ENCODE peak calls at places on chromosomes 12 and 14, in five cellular contexts. G is OCI-LY7, L is MM.1S, V is H1, S is GM23248. Z is an unnamed sample.

GRCh38 chr14:101072945-101073597 is 169.5 kb upstream of the RTL1 start:
- DNase-seq in G (no peak), L (peak), V (peak), S (peak), Z (peak)

GRCh38 chr14:89813485-89814080 is 140.9 kb downstream of the EFCAB11 start:
- DNase-seq in G (no peak), L (no peak), V (no peak), S (peak), Z (no peak)

GRCh38 chr12:113582521-113583218 is 111.0 kb upstream of the LHX5 start:
- DNase-seq in G (no peak), L (no peak), V (no peak), S (no peak), Z (no peak)

GRCh38 chr14:71566276-71566675 is 366.0 kb upstream of the RGS6 start:
- DNase-seq in G (peak), L (peak), V (no peak), S (no peak), Z (no peak)

GRCh38 chr14:103108749-103109207 is 14.3 kb downstream of the EXOC3L4 start:
- DNase-seq in G (peak), L (no peak), V (no peak), S (peak), Z (no peak)

GRCh38 chr12:50224026-50224692 is 57.0 kb upstream of the CERS5 start:
- DNase-seq in G (peak), L (peak), V (no peak), S (peak), Z (no peak)

GRCh38 chr14:23353433-23353780 is 720 bp upstream of the SLC22A17 start:
- DNase-seq in G (no peak), L (no peak), V (no peak), S (no peak), Z (no peak)

GRCh38 chr14:101068958-101069549 is 165.5 kb upstream of the RTL1 start:
- DNase-seq in G (no peak), L (no peak), V (peak), S (no peak), Z (no peak)

GRCh38 chr14:61524211-61524806 is 171.0 kb upstream of the HIF1A start:
- DNase-seq in G (no peak), L (no peak), V (no peak), S (peak), Z (no peak)

GRCh38 chr12:19031032-19031431 is 98.5 kb upstream of the PLEKHA5 start:
- DNase-seq in G (no peak), L (no peak), V (no peak), S (peak), Z (peak)

GRCh38 chr14:89314274-89314673 is 102.8 kb downstream of the FOXN3 start:
- DNase-seq in G (no peak), L (no peak), V (no peak), S (no peak), Z (no peak)

GRCh38 chr14:50972734-50973133 is 28.5 kb upstream of the PYGL start:
- DNase-seq in G (no peak), L (no peak), V (no peak), S (no peak), Z (no peak)

DNA sequence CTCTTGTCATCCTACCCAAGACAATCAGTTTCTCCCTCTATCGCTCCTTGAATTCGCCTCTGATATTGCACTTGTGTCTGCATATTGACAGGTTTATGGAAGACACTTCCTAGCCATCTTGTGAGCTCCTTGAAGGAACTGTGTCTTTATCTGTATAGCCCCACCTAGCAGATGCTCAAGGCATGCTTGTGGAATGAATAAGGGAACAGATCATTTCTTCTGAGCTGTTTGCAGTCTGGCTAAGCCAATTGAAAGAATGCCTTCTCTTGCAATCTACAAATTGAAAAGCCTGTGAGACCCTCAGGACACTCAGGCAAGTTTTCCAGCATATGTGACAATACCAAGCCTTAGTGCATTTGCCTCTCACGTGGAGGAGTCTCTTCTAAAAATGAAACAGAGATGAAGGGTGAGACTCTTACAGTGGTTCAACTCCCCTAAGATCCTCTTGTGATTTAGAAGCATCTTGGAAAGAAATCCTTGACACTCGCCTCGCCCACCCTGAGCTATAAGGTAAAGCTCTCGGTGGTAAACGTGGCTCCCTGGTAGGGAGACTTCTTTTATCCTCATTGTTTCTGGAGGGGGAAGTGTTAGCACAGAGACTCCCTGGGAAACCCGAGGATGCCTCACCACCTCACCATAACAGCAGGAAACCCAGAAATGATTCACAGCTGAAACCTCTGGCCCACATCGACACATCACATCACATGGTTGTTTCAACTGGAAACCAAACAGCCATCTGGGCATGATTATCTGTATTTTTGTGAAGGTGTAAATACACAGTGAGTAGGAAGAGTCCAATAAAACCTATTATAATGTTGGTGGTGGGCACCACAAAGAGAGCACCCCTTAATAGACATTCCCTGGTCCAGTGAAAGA is 112.3 kb upstream of the BCL2L14 start:
- DNase-seq in G (no peak), L (no peak), V (peak), S (peak), Z (no peak)
- H3K4me2 ChIP-seq in G (no peak), L (no peak), V (no peak), S (peak), Z (peak)

GRCh38 chr12:8692573-8692972 is 5.2 kb upstream of the RIMKLB start:
- DNase-seq in G (peak), L (no peak), V (peak), S (no peak), Z (no peak)
- H3K4me2 ChIP-seq in G (peak), L (no peak), V (peak), S (no peak), Z (peak)

GRCh38 chr12:75876843-75877587 is 154.6 kb downstream of the PHLDA1 start:
- DNase-seq in G (no peak), L (no peak), V (no peak), S (no peak), Z (no peak)

GRCh38 chr12:75877588-75878381 is 153.8 kb downstream of the PHLDA1 start:
- DNase-seq in G (no peak), L (no peak), V (no peak), S (peak), Z (no peak)

GRCh38 chr12:75874456-75874855 is 157.1 kb downstream of the PHLDA1 start:
- DNase-seq in G (no peak), L (no peak), V (no peak), S (no peak), Z (no peak)

GRCh38 chr12:75881910-75882309 is 149.7 kb downstream of the PHLDA1 start:
- DNase-seq in G (no peak), L (no peak), V (no peak), S (no peak), Z (no peak)

DNA sequence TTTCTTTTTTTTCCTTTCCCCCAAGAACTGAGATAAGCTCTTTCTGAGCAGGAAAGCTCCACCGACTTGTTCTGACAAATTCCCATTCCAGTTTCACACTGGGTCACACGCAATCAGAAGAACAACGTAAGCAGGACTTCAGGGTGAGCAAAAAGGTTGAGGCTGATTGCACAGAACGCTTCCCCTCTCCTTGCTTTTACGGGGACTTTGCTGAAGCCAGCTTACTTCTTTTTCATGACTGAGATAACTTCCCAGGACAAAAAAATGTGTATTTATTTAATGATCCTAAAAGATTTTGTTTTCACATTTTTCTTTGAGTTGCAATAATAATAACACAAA is 153.2 kb downstream of the PHLDA1 start:
- DNase-seq in G (no peak), L (no peak), V (no peak), S (no peak), Z (peak)
- H3K4me2 ChIP-seq in G (no peak), L (no peak), V (no peak), S (no peak), Z (peak)

DNA sequence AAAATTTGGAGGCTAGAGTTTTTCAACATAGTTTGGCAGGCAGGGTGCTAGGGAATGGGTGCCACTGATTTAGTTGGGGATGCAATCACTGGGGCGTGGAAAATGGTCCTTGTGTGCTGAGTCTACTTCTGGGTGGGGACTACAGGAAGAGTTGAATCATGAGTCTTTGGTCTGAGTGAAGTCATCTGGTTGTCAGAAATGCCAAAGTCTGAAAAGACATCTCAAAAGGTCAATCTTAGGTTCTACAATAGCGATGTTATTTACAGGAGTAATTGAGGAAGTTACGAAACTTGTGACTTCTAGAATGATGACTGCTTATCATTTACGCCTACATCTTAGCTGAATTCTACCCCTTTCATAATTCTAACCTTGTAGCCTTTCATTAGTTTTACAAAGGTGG is 209.1 kb downstream of the NUBPL start:
- DNase-seq in G (no peak), L (no peak), V (no peak), S (peak), Z (no peak)
- H3K4me2 ChIP-seq in G (no peak), L (no peak), V (no peak), S (no peak), Z (no peak)